ENCODE peak calls at places on chromosomes 6 and 20, in five cellular contexts. M is HEK293T, Q is SW 1271, W is D341Med, J is NCI-H1417. I is an unnamed sample.

GRCh38 chr20:50710492-50711063 is 19.2 kb upstream of the RIPOR3 start:
- DNase-seq in J (no peak), W (no peak), M (no peak), Q (no peak), I (no peak)

GRCh38 chr6:108655840-108656650 is 95.3 kb downstream of the FOXO3 start:
- DNase-seq in J (peak; percentile 82), M (no peak), Q (no peak), W (no peak), I (no peak)

GRCh38 chr6:106315765-106316375 is 9.7 kb downstream of the ATG5 start:
- DNase-seq in W (no peak), J (peak; percentile 3), Q (no peak), M (no peak), I (no peak)

GRCh38 chr6:154404791-154405400 is 48.3 kb upstream of the IPCEF1 start:
- DNase-seq in W (no peak), J (no peak), M (no peak), Q (no peak), I (no peak)

GRCh38 chr20:38706482-38706881 is 17.8 kb upstream of the SLC32A1 start:
- DNase-seq in J (peak; percentile 85), W (no peak), Q (no peak), M (no peak), I (no peak)

GRCh38 chr20:25750220-25750764 is 53.6 kb upstream of the ZNF337 start:
- DNase-seq in J (no peak), M (no peak), W (no peak), Q (no peak), I (no peak)

GRCh38 chr6:49550413-49551125 is at the start of gene C6orf141:
- DNase-seq in W (peak; percentile 78), J (peak; percentile 78), Q (no peak), M (peak; percentile 21), I (no peak)

GRCh38 chr20:8505817-8506216 is 373.8 kb downstream of the PLCB1 start:
- DNase-seq in Q (no peak), W (no peak), M (no peak), J (no peak), I (no peak)

GRCh38 chr20:47305667-47306066 is 50.8 kb downstream of the ZMYND8 start:
- DNase-seq in J (no peak), M (no peak), W (no peak), Q (no peak), I (no peak)

GRCh38 chr6:106728296-106728870 is 99.0 kb downstream of the QRSL1 start:
- DNase-seq in W (no peak), Q (no peak), M (no peak), J (no peak), I (no peak)

GRCh38 chr6:144721232-144721631 is 436.1 kb downstream of the UTRN start:
- DNase-seq in M (no peak), J (no peak), Q (no peak), W (no peak), I (no peak)

GRCh38 chr6:55395836-55396235 is 68.6 kb downstream of the GFRAL start:
- DNase-seq in J (no peak), M (no peak), W (no peak), Q (no peak), I (no peak)

I was measured in T-cell.